ENCODE peak calls at places on chromosomes 3 and 15, in four cellular contexts. R is HCT116, H is ovary, G is lower lobe of right lung. J is an unnamed sample.

GRCh38 chr3:13203398-13204176 is 130.4 kb upstream of the IQSEC1 start:
- DNase-seq in R (no peak), H (no peak), G (peak), J (no peak)

GRCh38 chr3:54817628-54818027 is 110.2 kb downstream of the LRTM1 start:
- DNase-seq in R (no peak), H (no peak), G (no peak), J (no peak)

GRCh38 chr15:30953731-30954378 is 37.6 kb downstream of the MTMR10 start:
- DNase-seq in R (peak), H (no peak), G (no peak), J (no peak)

GRCh38 chr3:120298996-120299395 is 14.0 kb upstream of the GPR156 start:
- DNase-seq in R (no peak), H (no peak), G (no peak), J (no peak)

GRCh38 chr15:35427091-35427490 is 118.9 kb downstream of the DPH6 start:
- DNase-seq in R (no peak), H (no peak), G (no peak), J (no peak)

GRCh38 chr15:96070636-96071035 is 259.9 kb upstream of the NR2F2 start:
- DNase-seq in R (no peak), H (no peak), G (no peak), J (no peak)

GRCh38 chr15:40040293-40040635 is 1.3 kb upstream of the SRP14 start:
- DNase-seq in R (no peak), H (no peak), G (no peak), J (no peak)

GRCh38 chr3:143265501-143266070 is 146.0 kb downstream of the CHST2 start:
- DNase-seq in R (no peak), H (no peak), G (no peak), J (no peak)

GRCh38 chr15:81160312-81161214 is 26.5 kb downstream of the CFAP161 start:
- DNase-seq in R (no peak), H (peak), G (no peak), J (no peak)

GRCh38 chr15:88617790-88618189 is 3.4 kb upstream of the AEN start:
- DNase-seq in R (no peak), H (no peak), G (no peak), J (no peak)

GRCh38 chr3:162217603-162218002 is 721.0 kb downstream of the OTOL1 start:
- DNase-seq in R (no peak), H (no peak), G (no peak), J (no peak)

GRCh38 chr15:61796056-61796455 is 264.2 kb downstream of the VPS13C start:
- DNase-seq in R (no peak), H (no peak), G (no peak), J (no peak)

GRCh38 chr3:186869253-186870235 is 27.0 kb downstream of the ADIPOQ start:
- DNase-seq in R (no peak), H (no peak), G (no peak), J (no peak)

GRCh38 chr3:193824365-193824764 is 231.4 kb downstream of the OPA1 start:
- DNase-seq in R (no peak), H (no peak), G (no peak), J (no peak)

GRCh38 chr3:80559701-80560100 is 791.9 kb upstream of the ROBO1 start:
- DNase-seq in R (no peak), H (no peak), G (no peak), J (no peak)

GRCh38 chr3:20340324-20340928 is 154.4 kb upstream of the SGO1 start:
- DNase-seq in R (peak), H (peak), G (peak), J (peak)

GRCh38 chr3:52401551-52401950 is 43.4 kb downstream of the SEMA3G start:
- DNase-seq in R (no peak), H (no peak), G (peak), J (no peak)

GRCh38 chr15:99628374-99629001 is 62.7 kb downstream of the MEF2A start:
- DNase-seq in R (no peak), H (no peak), G (no peak), J (no peak)

DNA sequence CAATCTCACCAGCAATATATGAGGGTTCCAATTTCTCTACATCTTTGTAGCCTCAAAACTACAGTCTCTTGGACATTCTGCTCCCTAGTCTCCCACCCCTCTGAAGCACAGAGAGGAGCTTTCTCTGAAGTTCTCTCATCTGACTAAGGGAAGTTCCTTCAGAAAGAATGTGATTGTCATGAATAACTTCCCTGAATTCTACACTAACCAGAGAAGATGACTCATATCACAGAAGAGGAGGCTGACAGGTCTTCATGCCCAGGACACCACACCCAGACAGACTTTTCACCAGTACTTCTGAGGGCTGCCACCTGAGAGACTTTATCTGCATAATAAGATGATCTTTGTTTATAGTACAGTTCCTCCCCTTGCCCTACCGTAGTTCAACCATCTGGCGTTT is 52.8 kb downstream of the CDIN1 start:
- DNase-seq in R (peak), H (no peak), G (no peak), J (no peak)
- H3K27ac ChIP-seq in R (peak), H (no peak), G (no peak), J (no peak)

GRCh38 chr3:23405081-23405480 is 202.0 kb downstream of the UBE2E2 start:
- DNase-seq in R (no peak), H (no peak), G (no peak), J (no peak)

GRCh38 chr3:23404241-23404640 is 201.1 kb downstream of the UBE2E2 start:
- DNase-seq in R (no peak), H (no peak), G (no peak), J (no peak)

GRCh38 chr3:23402728-23403505 is 199.8 kb downstream of the UBE2E2 start:
- DNase-seq in R (no peak), H (no peak), G (no peak), J (no peak)

GRCh38 chr3:23406576-23406975 is 203.4 kb downstream of the UBE2E2 start:
- DNase-seq in R (no peak), H (no peak), G (no peak), J (no peak)
- H3K27ac ChIP-seq in R (no peak), H (no peak), G (no peak), J (no peak)

DNA sequence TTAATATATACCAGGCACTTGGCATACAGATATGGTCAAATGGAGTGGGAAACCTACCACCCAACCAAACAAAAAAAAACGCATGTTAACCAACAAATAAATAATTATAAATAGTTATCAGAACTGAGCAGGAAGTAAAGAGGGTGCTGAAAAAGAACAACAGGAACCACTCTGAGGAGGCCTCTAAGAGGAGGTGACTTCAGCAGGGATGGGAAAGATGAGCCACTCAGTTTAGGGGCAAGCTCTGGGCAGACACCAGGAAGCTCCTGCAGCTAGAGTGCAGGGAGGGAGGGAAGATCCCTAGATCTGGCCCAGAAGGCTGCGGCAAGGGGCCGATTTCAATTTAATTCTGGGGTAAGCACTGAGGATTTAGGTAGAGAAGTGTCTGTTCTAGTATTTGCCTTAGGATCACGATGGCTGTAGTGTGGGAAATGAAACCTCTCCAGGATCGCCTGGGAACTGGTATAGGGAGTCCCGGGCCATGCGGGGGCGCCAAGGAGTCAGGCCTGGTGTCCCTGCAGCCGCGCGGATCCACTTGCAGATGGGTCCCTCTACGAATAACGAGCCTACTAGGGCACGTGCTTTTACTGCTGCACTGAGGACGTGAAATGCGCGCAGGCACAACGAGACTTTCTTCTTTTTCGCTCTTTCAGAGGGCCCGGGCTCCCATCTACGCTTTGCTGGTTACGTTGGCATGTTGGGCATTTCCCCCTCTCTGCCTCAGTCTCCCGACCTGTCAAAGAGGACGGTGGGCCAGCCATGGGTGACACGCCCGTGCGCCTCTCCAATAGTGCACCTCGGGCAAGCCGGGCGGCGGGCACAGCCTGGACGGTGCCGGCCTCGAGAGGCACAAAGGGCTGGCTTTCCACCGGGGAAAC is 1.5 kb upstream of the LIMD1 start:
- DNase-seq in R (peak), H (peak), G (peak), J (peak)
- H3K27ac ChIP-seq in R (peak), H (no peak), G (peak), J (peak)

GRCh38 chr15:90451215-90451850 is 63.3 kb downstream of the IQGAP1 start:
- DNase-seq in R (no peak), H (no peak), G (no peak), J (no peak)
- H3K27ac ChIP-seq in R (no peak), H (no peak), G (no peak), J (peak)

DNA sequence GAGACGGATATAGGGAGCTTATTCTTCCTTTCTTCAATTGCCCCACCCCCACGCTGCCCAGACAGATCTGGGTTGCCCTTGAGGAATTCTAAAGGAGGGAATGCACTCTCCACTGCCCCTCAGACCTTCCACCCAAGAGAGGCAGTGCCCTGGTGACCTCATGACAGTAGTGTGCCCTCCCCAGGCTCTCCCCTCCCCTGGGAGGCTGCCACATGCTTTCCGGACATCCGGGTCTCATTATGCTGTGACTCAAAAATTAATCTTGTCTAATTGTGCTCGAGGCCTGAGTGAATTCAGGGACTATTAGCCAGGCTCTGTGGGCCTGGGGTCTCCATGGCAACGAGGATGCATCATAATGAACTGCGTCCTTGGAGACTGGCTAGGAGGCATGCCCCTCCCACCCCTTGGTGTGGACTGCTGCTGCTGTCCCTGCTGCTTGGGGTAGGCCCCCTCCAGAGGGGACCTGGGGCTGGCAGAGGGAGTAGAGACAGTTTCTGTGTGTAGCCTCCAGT is 20.8 kb downstream of the CORO2B start:
- DNase-seq in R (no peak), H (peak), G (no peak), J (peak)
- H3K27ac ChIP-seq in R (no peak), H (no peak), G (no peak), J (peak)